ENCODE peak calls at places on chromosomes 11 and 22, in four cellular contexts. Z is tibial nerve, L is adrenal gland, U is H1. F is an unnamed sample. For H3K27me3 and H3K4me1, the result is how much of the 10 kb centered on the place peaks cover.

GRCh38 chr11:124518900-124519541 is 24.4 kb downstream of the OR8B12 start:
- DNase-seq in Z (no peak), L (no peak), U (no peak), F (no peak)

GRCh38 chr11:101397941-101398340 is 185.9 kb downstream of the TRPC6 start:
- DNase-seq in Z (peak), L (no peak), U (no peak), F (no peak)

GRCh38 chr11:77201991-77202841 is 74.2 kb downstream of the MYO7A start:
- DNase-seq in Z (no peak), L (peak), U (no peak), F (no peak)

GRCh38 chr22:23889620-23890019 is 4.6 kb upstream of the MIF start:
- DNase-seq in Z (no peak), L (no peak), U (no peak), F (no peak)

GRCh38 chr22:21642584-21643448 is 714 bp downstream of the SDF2L1 start:
- DNase-seq in Z (no peak), L (peak), U (no peak), F (no peak)

GRCh38 chr11:34366522-34366921 is 8.7 kb upstream of the ABTB2 start:
- DNase-seq in Z (no peak), L (no peak), U (no peak), F (no peak)

GRCh38 chr11:111441443-111441842 is 62.4 kb upstream of the POU2AF1 start:
- DNase-seq in Z (no peak), L (no peak), U (no peak), F (peak)

GRCh38 chr11:104333977-104334376 is 170.0 kb upstream of the PDGFD start:
- DNase-seq in Z (no peak), L (no peak), U (no peak), F (no peak)

GRCh38 chr11:12290477-12290922 is 86.9 kb upstream of the PARVA start:
- DNase-seq in Z (no peak), L (no peak), U (no peak), F (no peak)

GRCh38 chr11:65216830-65217229 is 35.1 kb downstream of the CAPN1 start:
- DNase-seq in Z (no peak), L (peak), U (no peak), F (no peak)

GRCh38 chr22:30205281-30206115 is 41.1 kb downstream of the LIF start:
- DNase-seq in Z (peak), L (peak), U (no peak), F (peak)

GRCh38 chr22:35604671-35605457 is 12.3 kb downstream of the MB start:
- DNase-seq in Z (no peak), L (no peak), U (no peak), F (no peak)

GRCh38 chr11:74749127-74749964 is 697 bp downstream of the RNF169 start:
- DNase-seq in Z (no peak), L (peak), U (no peak), F (peak)

GRCh38 chr22:43127166-43127908 is 15.9 kb downstream of the MCAT start:
- DNase-seq in Z (no peak), L (no peak), U (no peak), F (no peak)

GRCh38 chr11:86117706-86118050 is 48.8 kb upstream of the PICALM start:
- DNase-seq in Z (no peak), L (no peak), U (no peak), F (no peak)

GRCh38 chr22:44091021-44091721 is 67.1 kb downstream of the PARVB start:
- DNase-seq in Z (no peak), L (no peak), U (no peak), F (no peak)

GRCh38 chr11:86523738-86524602 is 148.4 kb downstream of the ME3 start:
- DNase-seq in Z (no peak), L (peak), U (no peak), F (no peak)

GRCh38 chr11:92390783-92391182 is 166.2 kb downstream of the FAT3 start:
- DNase-seq in Z (no peak), L (no peak), U (no peak), F (no peak)

GRCh38 chr11:86548278-86548917 is 124.0 kb downstream of the ME3 start:
- DNase-seq in Z (no peak), L (peak), U (no peak), F (no peak)

GRCh38 chr22:34861787-34862186 is 204.2 kb upstream of the ISX start:
- DNase-seq in Z (no peak), L (no peak), U (no peak), F (no peak)

DNA sequence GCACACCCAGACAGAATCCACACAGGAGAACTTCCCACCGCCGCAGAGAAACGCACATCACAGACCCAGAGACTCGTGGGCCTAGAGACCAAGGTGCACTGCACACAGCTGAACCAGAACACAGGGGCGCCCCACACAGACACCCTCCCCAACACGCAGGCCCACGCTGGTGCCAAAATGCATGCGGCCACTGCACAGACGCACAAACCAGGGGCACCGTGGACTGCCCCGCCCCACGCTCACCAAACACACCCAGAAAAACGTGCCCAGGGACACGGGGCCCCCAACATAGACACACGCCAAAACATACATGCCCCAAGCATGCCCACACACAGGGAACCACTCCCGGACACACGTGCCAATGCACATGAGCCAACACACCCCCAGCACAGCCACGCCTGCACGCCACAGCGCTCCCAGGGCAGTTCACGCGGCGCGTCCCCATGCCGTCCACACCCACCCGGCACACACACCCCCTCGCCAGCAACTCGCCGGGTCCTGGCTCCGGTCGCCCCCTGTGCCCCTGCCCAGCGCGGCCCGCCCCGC is 7.8 kb downstream of the ELFN2 start:
- DNase-seq in Z (no peak), L (no peak), U (no peak), F (no peak)
- H3K27me3 ChIP-seq in Z (under half), L (under half), U (under half), F (under half)

GRCh38 chr11:44029507-44029845 is 18.3 kb upstream of the ACCSL start:
- DNase-seq in Z (no peak), L (no peak), U (no peak), F (no peak)

GRCh38 chr11:44030996-44031395 is 16.8 kb upstream of the ACCSL start:
- DNase-seq in Z (no peak), L (no peak), U (no peak), F (no peak)

GRCh38 chr11:44028816-44029506 is 18.8 kb upstream of the ACCSL start:
- DNase-seq in Z (no peak), L (peak), U (no peak), F (no peak)

GRCh38 chr11:44030276-44030932 is 17.4 kb upstream of the ACCSL start:
- DNase-seq in Z (no peak), L (peak), U (no peak), F (peak)

GRCh38 chr11:44028401-44028800 is 19.4 kb upstream of the ACCSL start:
- DNase-seq in Z (no peak), L (peak), U (no peak), F (no peak)
- H3K4me1 ChIP-seq in Z (under half), L (under half), U (under half), F (under half)

GRCh38 chr11:120605469-120605868 is 93.9 kb downstream of the GRIK4 start:
- DNase-seq in Z (no peak), L (no peak), U (no peak), F (no peak)

GRCh38 chr11:120598517-120599209 is 87.1 kb downstream of the GRIK4 start:
- DNase-seq in Z (no peak), L (no peak), U (no peak), F (no peak)

GRCh38 chr11:120603071-120603470 is 91.5 kb downstream of the GRIK4 start:
- DNase-seq in Z (no peak), L (no peak), U (no peak), F (no peak)

GRCh38 chr11:120599816-120600420 is 88.4 kb downstream of the GRIK4 start:
- DNase-seq in Z (no peak), L (no peak), U (no peak), F (no peak)

DNA sequence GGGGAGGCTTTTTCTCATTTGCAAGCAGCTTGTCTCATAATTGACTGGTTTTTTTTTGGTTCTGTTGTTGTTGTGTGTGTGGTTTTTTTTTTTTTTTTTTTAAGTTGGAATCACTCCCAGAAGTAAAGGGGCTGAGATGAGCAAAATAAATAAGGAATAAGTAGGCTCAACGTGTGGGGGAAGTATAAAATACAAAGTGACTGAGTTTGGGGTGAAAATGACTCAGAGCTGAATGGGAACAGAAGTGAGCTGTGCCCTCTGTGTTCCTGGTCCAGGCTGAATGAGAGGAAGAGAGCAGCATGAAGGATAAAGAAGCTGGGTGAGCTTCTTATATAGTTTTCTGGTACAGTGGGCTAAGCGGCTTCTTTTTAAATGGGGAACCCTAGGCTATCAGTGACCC is 90.0 kb downstream of the GRIK4 start:
- DNase-seq in Z (no peak), L (no peak), U (no peak), F (no peak)
- TF ChIP-seq POLR2A in Z (no peak), L (no peak), U (no peak), F (no peak)

DNA sequence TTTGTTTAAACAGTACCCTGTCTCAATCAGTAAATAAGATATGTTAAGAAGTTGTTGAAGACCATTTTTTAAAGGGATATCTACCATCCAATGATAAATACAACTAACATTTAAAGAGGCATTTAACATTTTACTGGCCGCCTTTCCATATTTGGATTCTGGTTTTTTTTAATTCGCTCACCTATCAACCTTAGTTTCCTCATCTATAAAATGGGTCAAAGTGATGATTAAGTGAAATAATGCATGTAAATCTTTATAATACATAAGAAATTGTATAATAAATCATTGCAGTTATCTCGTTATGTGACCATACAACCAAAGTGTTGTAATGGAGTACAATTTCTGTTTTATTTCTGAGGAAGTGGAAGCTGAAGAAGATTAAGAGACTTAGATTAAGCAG is 17.7 kb upstream of the ATP5MG start:
- DNase-seq in Z (no peak), L (no peak), U (no peak), F (no peak)
- H3K27me3 ChIP-seq in Z (under half), L (under half), U (under half), F (under half)

DNA sequence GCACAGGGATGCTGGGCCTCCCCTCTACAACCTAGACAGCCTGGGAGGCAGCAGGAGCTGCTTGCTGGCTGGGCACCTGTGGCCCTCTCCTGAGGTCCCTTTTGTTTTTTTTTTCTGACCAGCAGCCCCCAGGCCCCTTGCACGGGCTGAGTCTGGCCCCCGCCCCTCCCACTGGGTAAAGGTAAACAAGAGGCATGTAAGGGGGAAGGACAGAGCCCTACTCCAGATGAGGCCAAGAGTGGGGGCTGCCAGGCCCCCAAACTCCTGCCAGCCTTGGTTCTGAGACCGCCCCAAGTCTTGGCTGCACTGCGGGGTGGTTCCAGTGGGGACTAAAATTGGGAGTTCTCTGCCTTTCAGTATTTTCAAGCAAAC is 9.2 kb downstream of the PLXNB2 start:
- DNase-seq in Z (no peak), L (no peak), U (no peak), F (no peak)
- H3K4me1 ChIP-seq in Z (half or more), L (half or more), U (under half), F (half or more)

GRCh38 chr11:451738-452137 is 1.7 kb downstream of the PTDSS2 start:
- DNase-seq in Z (no peak), L (no peak), U (no peak), F (no peak)

GRCh38 chr11:450809-451451 is 851 bp downstream of the PTDSS2 start:
- DNase-seq in Z (peak), L (peak), U (no peak), F (peak)

GRCh38 chr11:452203-452744 is 2.2 kb downstream of the PTDSS2 start:
- DNase-seq in Z (no peak), L (no peak), U (no peak), F (no peak)

GRCh38 chr11:447923-448731 is 2.0 kb upstream of the PTDSS2 start:
- DNase-seq in Z (peak), L (peak), U (peak), F (peak)

DNA sequence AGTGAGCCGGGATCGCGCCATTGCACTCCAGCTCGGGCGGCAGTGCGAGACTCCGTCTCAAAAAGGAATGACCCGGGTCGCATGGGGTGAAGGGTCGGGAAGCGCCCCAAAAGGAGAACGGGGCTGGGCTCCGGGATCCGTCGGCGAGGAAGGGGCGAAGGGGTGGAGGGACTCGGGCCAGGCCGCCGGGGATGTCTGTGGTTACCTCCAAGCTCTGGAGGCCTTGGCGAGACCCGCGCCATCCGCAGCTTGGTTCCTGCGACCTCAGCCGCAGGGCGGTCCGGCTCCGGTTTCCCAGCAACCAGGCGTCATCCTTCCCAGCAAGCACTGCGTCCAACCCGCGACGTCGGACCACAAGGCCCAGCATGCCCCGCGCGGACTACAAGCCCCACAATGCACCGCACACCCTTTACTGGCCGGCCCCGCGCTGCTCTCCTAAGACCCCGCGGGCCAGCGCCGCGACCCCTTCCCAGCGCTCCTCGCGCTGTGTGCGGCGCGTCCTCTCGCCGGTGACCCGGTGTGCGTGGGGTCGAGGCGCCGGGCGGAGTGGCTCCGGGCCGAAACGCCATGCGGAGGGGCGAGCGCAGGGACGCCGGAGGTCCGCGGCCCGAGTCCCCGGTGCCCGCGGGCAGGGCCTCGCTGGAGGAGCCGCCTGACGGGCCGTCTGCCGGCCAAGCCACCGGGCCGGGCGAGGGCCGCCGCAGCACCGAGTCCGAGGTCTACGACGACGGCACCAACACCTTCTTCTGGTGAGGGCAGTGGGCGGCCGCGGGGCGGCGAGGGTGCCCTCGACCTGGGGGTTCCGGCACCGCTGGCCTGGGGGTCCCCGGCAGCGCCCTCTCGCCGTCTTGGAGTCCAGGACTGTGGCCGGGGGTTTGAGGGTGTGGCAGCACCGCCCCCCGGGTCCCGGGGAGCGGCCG is at the start of gene PTDSS2:
- DNase-seq in Z (peak), L (peak), U (peak), F (peak)
- TF ChIP-seq POLR2A in Z (peak), L (peak), U (peak), F (peak)

GRCh38 chr22:39908121-39908520 is 7.2 kb downstream of the GRAP2 start:
- DNase-seq in Z (no peak), L (no peak), U (no peak), F (no peak)

GRCh38 chr22:39907035-39907434 is 6.2 kb downstream of the GRAP2 start:
- DNase-seq in Z (no peak), L (no peak), U (no peak), F (no peak)

GRCh38 chr22:39907605-39908097 is 6.8 kb downstream of the GRAP2 start:
- DNase-seq in Z (no peak), L (no peak), U (no peak), F (no peak)

GRCh38 chr22:39910875-39911601 is 10.2 kb downstream of the GRAP2 start:
- DNase-seq in Z (no peak), L (no peak), U (no peak), F (no peak)

DNA sequence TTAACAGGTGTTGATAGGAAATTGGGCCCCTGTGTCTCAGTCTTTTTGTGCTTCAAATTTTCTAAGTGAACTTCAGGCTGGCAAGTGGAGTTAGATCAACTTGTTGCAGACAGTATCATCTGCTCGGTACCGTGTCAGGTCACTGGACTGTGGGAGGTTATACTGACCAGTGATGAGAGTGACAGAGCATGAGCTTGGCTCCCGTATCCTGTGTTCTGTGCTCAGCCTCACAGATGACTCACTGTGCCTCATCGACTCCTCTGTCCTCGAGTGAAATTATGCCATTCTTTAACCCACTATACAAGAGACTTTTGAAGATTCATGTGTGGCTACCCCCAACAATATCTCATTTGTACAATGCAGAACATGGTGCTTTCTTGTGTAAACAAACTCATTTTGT is 7.9 kb downstream of the GRAP2 start:
- DNase-seq in Z (no peak), L (no peak), U (no peak), F (no peak)
- H3K27me3 ChIP-seq in Z (under half), L (under half), U (under half), F (under half)